ENCODE peak calls at places on chromosome 15, in four cellular contexts. V is AG04450, A is hippocampal formation, P is H9. R is an unnamed sample.

GRCh38 chr15:69313437-69314000 is 14.8 kb downstream of the PAQR5 start:
- DNase-seq in V (no peak), A (no peak), P (no peak), R (no peak)

GRCh38 chr15:55721554-55722185 is 21.3 kb downstream of the PRTG start:
- DNase-seq in V (no peak), A (no peak), P (no peak), R (no peak)

GRCh38 chr15:57827021-57827420 is 120.5 kb downstream of the POLR2M start:
- DNase-seq in V (no peak), A (no peak), P (no peak), R (no peak)

GRCh38 chr15:32706704-32707103 is 11.1 kb upstream of the GREM1 start:
- DNase-seq in V (no peak), A (no peak), P (no peak), R (no peak)

GRCh38 chr15:67832965-67833503 is 6.8 kb downstream of the RNU6-1 start:
- DNase-seq in V (no peak), A (no peak), P (peak; percentile 74), R (no peak)

GRCh38 chr15:43251185-43251862 is 15.4 kb downstream of the TGM5 start:
- DNase-seq in V (no peak), A (no peak), P (no peak), R (no peak)

GRCh38 chr15:51883436-51883835 is 54.0 kb downstream of the TMOD3 start:
- DNase-seq in V (peak; percentile 41), A (no peak), P (no peak), R (no peak)

GRCh38 chr15:70435369-70435768 is 328.0 kb downstream of the UACA start:
- DNase-seq in V (no peak), A (no peak), P (no peak), R (no peak)

GRCh38 chr15:93477721-93478120 is 388.7 kb upstream of the RGMA start:
- DNase-seq in V (no peak), A (no peak), P (no peak), R (no peak)

GRCh38 chr15:41581110-41581509 is 22.1 kb downstream of the TYRO3 start:
- DNase-seq in V (no peak), A (no peak), P (peak; percentile 81), R (no peak)

GRCh38 chr15:73440571-73440970 is 2.4 kb upstream of the REC114 start:
- DNase-seq in V (no peak), A (no peak), P (no peak), R (no peak)

GRCh38 chr15:70250208-70251201 is 152.8 kb upstream of the TLE3 start:
- DNase-seq in V (no peak), A (no peak), P (no peak), R (no peak)

GRCh38 chr15:75868019-75868418 is 24.8 kb downstream of the UBE2Q2 start:
- DNase-seq in V (no peak), A (no peak), P (no peak), R (no peak)

GRCh38 chr15:64348455-64348854 is 7.5 kb downstream of the CSNK1G1 start:
- DNase-seq in V (no peak), A (no peak), P (no peak), R (no peak)

GRCh38 chr15:97745481-97746071 is 214.9 kb upstream of the ARRDC4 start:
- DNase-seq in V (no peak), A (no peak), P (peak; percentile 49), R (no peak)

GRCh38 chr15:100895721-100896120 is 16.1 kb downstream of the ALDH1A3 start:
- DNase-seq in V (no peak), A (no peak), P (no peak), R (no peak)

GRCh38 chr15:68610825-68611224 is 32.0 kb downstream of the CORO2B start:
- DNase-seq in V (no peak), A (no peak), P (no peak), R (no peak)

GRCh38 chr15:97995192-97995591 is 34.7 kb downstream of the ARRDC4 start:
- DNase-seq in V (no peak), A (no peak), P (no peak), R (no peak)

GRCh38 chr15:89177633-89178306 is 43.6 kb downstream of the RLBP1 start:
- DNase-seq in V (peak; percentile 57), A (peak; percentile 44), P (peak; percentile 62), R (peak; percentile 40)

GRCh38 chr15:34618073-34618472 is 34.6 kb upstream of the GOLGA8B start:
- DNase-seq in V (no peak), A (no peak), P (no peak), R (no peak)

GRCh38 chr15:31079519-31079918 is 22.0 kb downstream of the TRPM1 start:
- DNase-seq in V (peak; percentile 48), A (no peak), P (peak; percentile 85), R (no peak)

GRCh38 chr15:81194723-81195122 is 2.0 kb upstream of the IL16 start:
- DNase-seq in V (no peak), A (no peak), P (no peak), R (no peak)

GRCh38 chr15:95127356-95127755 is 896.0 kb downstream of the MCTP2 start:
- DNase-seq in V (no peak), A (no peak), P (no peak), R (no peak)

GRCh38 chr15:35271371-35272043 is 186.4 kb upstream of the NANOGP8 start:
- DNase-seq in V (no peak), A (no peak), P (no peak), R (no peak)

GRCh38 chr15:99476413-99477222 is 89.2 kb upstream of the MEF2A start:
- DNase-seq in V (peak; percentile 97), A (peak; percentile 52), P (no peak), R (no peak)

GRCh38 chr15:31263751-31264533 is 62.7 kb upstream of the KLF13 start:
- DNase-seq in V (no peak), A (peak; percentile 60), P (peak; percentile 24), R (no peak)

GRCh38 chr15:57041416-57041815 is 123.0 kb downstream of the TCF12 start:
- DNase-seq in V (no peak), A (no peak), P (no peak), R (no peak)

GRCh38 chr15:31365655-31366127 is 39.1 kb downstream of the KLF13 start:
- DNase-seq in V (peak; percentile 26), A (peak; percentile 83), P (peak; percentile 81), R (no peak)